ENCODE peak calls at places on chromosomes 12 and 14, in ten cellular contexts. One of them, this sample, is unnamed.

GRCh38 chr14:81343701-81344100 is 56.4 kb downstream of the STON2 start:
- DNase-seq in B cell: no peak
- DNase-seq in C1 segment of cervical spinal cord: no peak
- DNase-seq in HT-29: no peak
- DNase-seq in effector memory CD8-positive, alpha-beta T cell: no peak
- DNase-seq in neural crest cell: no peak
- DNase-seq in heart left ventricle: no peak
- DNase-seq in CD8-positive, alpha-beta memory T cell: no peak
- DNase-seq in fibroblast of the aortic adventitia: no peak
- DNase-seq in bronchial epithelial cell: no peak
- DNase-seq in this sample: no peak

GRCh38 chr12:77768558-77768957 is 62.1 kb upstream of the NAV3 start:
- DNase-seq in bronchial epithelial cell: no peak
- DNase-seq in B cell: no peak
- DNase-seq in C1 segment of cervical spinal cord: no peak
- DNase-seq in CD8-positive, alpha-beta memory T cell: no peak
- DNase-seq in fibroblast of the aortic adventitia: no peak
- DNase-seq in neural crest cell: no peak
- DNase-seq in heart left ventricle: no peak
- DNase-seq in HT-29: no peak
- DNase-seq in effector memory CD8-positive, alpha-beta T cell: no peak
- DNase-seq in this sample: no peak

GRCh38 chr12:4355843-4356327 is 23.6 kb downstream of the FGF23 start:
- DNase-seq in HT-29: peak
- DNase-seq in bronchial epithelial cell: peak
- DNase-seq in B cell: no peak
- DNase-seq in effector memory CD8-positive, alpha-beta T cell: peak
- DNase-seq in fibroblast of the aortic adventitia: peak
- DNase-seq in CD8-positive, alpha-beta memory T cell: peak
- DNase-seq in neural crest cell: peak
- DNase-seq in C1 segment of cervical spinal cord: no peak
- DNase-seq in heart left ventricle: peak
- DNase-seq in this sample: peak

GRCh38 chr12:53939141-53940108 is 794 bp downstream of the HOXC13 start:
- DNase-seq in C1 segment of cervical spinal cord: no peak
- DNase-seq in fibroblast of the aortic adventitia: peak
- DNase-seq in B cell: no peak
- DNase-seq in neural crest cell: no peak
- DNase-seq in HT-29: no peak
- DNase-seq in effector memory CD8-positive, alpha-beta T cell: no peak
- DNase-seq in CD8-positive, alpha-beta memory T cell: no peak
- DNase-seq in heart left ventricle: no peak
- DNase-seq in bronchial epithelial cell: peak
- DNase-seq in this sample: peak

GRCh38 chr14:65780566-65780965 is 368.0 kb downstream of the FUT8 start:
- DNase-seq in effector memory CD8-positive, alpha-beta T cell: no peak
- DNase-seq in neural crest cell: no peak
- DNase-seq in fibroblast of the aortic adventitia: no peak
- DNase-seq in B cell: no peak
- DNase-seq in HT-29: no peak
- DNase-seq in CD8-positive, alpha-beta memory T cell: no peak
- DNase-seq in bronchial epithelial cell: no peak
- DNase-seq in heart left ventricle: no peak
- DNase-seq in C1 segment of cervical spinal cord: no peak
- DNase-seq in this sample: no peak

GRCh38 chr12:102965281-102966155 is 8.0 kb downstream of the ASCL1 start:
- DNase-seq in C1 segment of cervical spinal cord: no peak
- DNase-seq in HT-29: no peak
- DNase-seq in CD8-positive, alpha-beta memory T cell: no peak
- DNase-seq in effector memory CD8-positive, alpha-beta T cell: no peak
- DNase-seq in heart left ventricle: no peak
- DNase-seq in neural crest cell: no peak
- DNase-seq in B cell: no peak
- DNase-seq in bronchial epithelial cell: no peak
- DNase-seq in fibroblast of the aortic adventitia: no peak
- DNase-seq in this sample: no peak

GRCh38 chr12:117045175-117045997 is 53.8 kb downstream of the TESC start:
- DNase-seq in HT-29: no peak
- DNase-seq in bronchial epithelial cell: no peak
- DNase-seq in C1 segment of cervical spinal cord: no peak
- DNase-seq in effector memory CD8-positive, alpha-beta T cell: no peak
- DNase-seq in B cell: no peak
- DNase-seq in fibroblast of the aortic adventitia: no peak
- DNase-seq in heart left ventricle: no peak
- DNase-seq in CD8-positive, alpha-beta memory T cell: no peak
- DNase-seq in neural crest cell: no peak
- DNase-seq in this sample: no peak

GRCh38 chr12:25208554-25208953 is 13.5 kb downstream of the ETFRF1 start:
- DNase-seq in bronchial epithelial cell: no peak
- DNase-seq in B cell: no peak
- DNase-seq in HT-29: no peak
- DNase-seq in effector memory CD8-positive, alpha-beta T cell: no peak
- DNase-seq in heart left ventricle: no peak
- DNase-seq in C1 segment of cervical spinal cord: no peak
- DNase-seq in CD8-positive, alpha-beta memory T cell: no peak
- DNase-seq in neural crest cell: no peak
- DNase-seq in fibroblast of the aortic adventitia: no peak
- DNase-seq in this sample: no peak

GRCh38 chr14:105864116-105864515 is 337.7 kb downstream of the TMEM121 start:
- DNase-seq in B cell: no peak
- DNase-seq in neural crest cell: no peak
- DNase-seq in CD8-positive, alpha-beta memory T cell: peak
- DNase-seq in effector memory CD8-positive, alpha-beta T cell: no peak
- DNase-seq in bronchial epithelial cell: no peak
- DNase-seq in HT-29: no peak
- DNase-seq in C1 segment of cervical spinal cord: no peak
- DNase-seq in heart left ventricle: no peak
- DNase-seq in fibroblast of the aortic adventitia: no peak
- DNase-seq in this sample: no peak

GRCh38 chr12:14946162-14946561 is 7.8 kb upstream of the ERP27 start:
- DNase-seq in neural crest cell: no peak
- DNase-seq in HT-29: no peak
- DNase-seq in C1 segment of cervical spinal cord: no peak
- DNase-seq in fibroblast of the aortic adventitia: no peak
- DNase-seq in B cell: no peak
- DNase-seq in bronchial epithelial cell: no peak
- DNase-seq in heart left ventricle: no peak
- DNase-seq in effector memory CD8-positive, alpha-beta T cell: no peak
- DNase-seq in CD8-positive, alpha-beta memory T cell: no peak
- DNase-seq in this sample: no peak

GRCh38 chr14:31420013-31420318 is 384 bp downstream of the HEATR5A start:
- DNase-seq in bronchial epithelial cell: peak
- DNase-seq in neural crest cell: peak
- DNase-seq in C1 segment of cervical spinal cord: no peak
- DNase-seq in CD8-positive, alpha-beta memory T cell: no peak
- DNase-seq in effector memory CD8-positive, alpha-beta T cell: no peak
- DNase-seq in fibroblast of the aortic adventitia: no peak
- DNase-seq in heart left ventricle: peak
- DNase-seq in B cell: no peak
- DNase-seq in HT-29: peak
- DNase-seq in this sample: peak

GRCh38 chr12:58916891-58917570 is 3.3 kb downstream of the LRIG3 start:
- DNase-seq in B cell: no peak
- DNase-seq in HT-29: no peak
- DNase-seq in heart left ventricle: no peak
- DNase-seq in C1 segment of cervical spinal cord: no peak
- DNase-seq in CD8-positive, alpha-beta memory T cell: no peak
- DNase-seq in effector memory CD8-positive, alpha-beta T cell: no peak
- DNase-seq in fibroblast of the aortic adventitia: peak
- DNase-seq in neural crest cell: no peak
- DNase-seq in bronchial epithelial cell: peak
- DNase-seq in this sample: no peak

GRCh38 chr12:128286970-128287369 is 20.0 kb downstream of the TMEM132C start:
- DNase-seq in heart left ventricle: no peak
- DNase-seq in CD8-positive, alpha-beta memory T cell: no peak
- DNase-seq in bronchial epithelial cell: no peak
- DNase-seq in effector memory CD8-positive, alpha-beta T cell: no peak
- DNase-seq in HT-29: no peak
- DNase-seq in B cell: no peak
- DNase-seq in neural crest cell: no peak
- DNase-seq in C1 segment of cervical spinal cord: no peak
- DNase-seq in fibroblast of the aortic adventitia: no peak
- DNase-seq in this sample: no peak

GRCh38 chr14:45198551-45198950 is 54.5 kb downstream of the MIS18BP1 start:
- DNase-seq in HT-29: no peak
- DNase-seq in fibroblast of the aortic adventitia: peak
- DNase-seq in CD8-positive, alpha-beta memory T cell: no peak
- DNase-seq in heart left ventricle: no peak
- DNase-seq in bronchial epithelial cell: peak
- DNase-seq in neural crest cell: no peak
- DNase-seq in C1 segment of cervical spinal cord: no peak
- DNase-seq in B cell: no peak
- DNase-seq in effector memory CD8-positive, alpha-beta T cell: no peak
- DNase-seq in this sample: no peak

GRCh38 chr12:106357549-106358409 is at the start of gene POLR3B:
- DNase-seq in neural crest cell: peak
- DNase-seq in effector memory CD8-positive, alpha-beta T cell: peak
- DNase-seq in C1 segment of cervical spinal cord: peak
- DNase-seq in HT-29: peak
- DNase-seq in heart left ventricle: peak
- DNase-seq in fibroblast of the aortic adventitia: peak
- DNase-seq in B cell: peak
- DNase-seq in CD8-positive, alpha-beta memory T cell: peak
- DNase-seq in bronchial epithelial cell: peak
- DNase-seq in this sample: peak

GRCh38 chr12:1576410-1577240 is 17.8 kb downstream of the FBXL14 start:
- DNase-seq in C1 segment of cervical spinal cord: no peak
- DNase-seq in neural crest cell: no peak
- DNase-seq in fibroblast of the aortic adventitia: peak
- DNase-seq in effector memory CD8-positive, alpha-beta T cell: no peak
- DNase-seq in B cell: no peak
- DNase-seq in bronchial epithelial cell: no peak
- DNase-seq in CD8-positive, alpha-beta memory T cell: no peak
- DNase-seq in heart left ventricle: peak
- DNase-seq in HT-29: peak
- DNase-seq in this sample: peak

GRCh38 chr12:75481774-75482173 is 1.2 kb downstream of the GLIPR1 start:
- DNase-seq in neural crest cell: no peak
- DNase-seq in C1 segment of cervical spinal cord: no peak
- DNase-seq in fibroblast of the aortic adventitia: peak
- DNase-seq in CD8-positive, alpha-beta memory T cell: no peak
- DNase-seq in B cell: no peak
- DNase-seq in heart left ventricle: no peak
- DNase-seq in bronchial epithelial cell: peak
- DNase-seq in effector memory CD8-positive, alpha-beta T cell: no peak
- DNase-seq in HT-29: no peak
- DNase-seq in this sample: no peak

GRCh38 chr14:64768401-64769095 is 64.3 kb downstream of the PLEKHG3 start:
- DNase-seq in bronchial epithelial cell: no peak
- DNase-seq in fibroblast of the aortic adventitia: no peak
- DNase-seq in neural crest cell: no peak
- DNase-seq in HT-29: no peak
- DNase-seq in heart left ventricle: no peak
- DNase-seq in CD8-positive, alpha-beta memory T cell: peak
- DNase-seq in effector memory CD8-positive, alpha-beta T cell: no peak
- DNase-seq in C1 segment of cervical spinal cord: no peak
- DNase-seq in B cell: no peak
- DNase-seq in this sample: no peak

GRCh38 chr12:19692091-19692490 is 252.8 kb downstream of the AEBP2 start:
- DNase-seq in C1 segment of cervical spinal cord: no peak
- DNase-seq in B cell: no peak
- DNase-seq in HT-29: no peak
- DNase-seq in CD8-positive, alpha-beta memory T cell: no peak
- DNase-seq in fibroblast of the aortic adventitia: no peak
- DNase-seq in neural crest cell: no peak
- DNase-seq in heart left ventricle: no peak
- DNase-seq in effector memory CD8-positive, alpha-beta T cell: no peak
- DNase-seq in bronchial epithelial cell: no peak
- DNase-seq in this sample: no peak

GRCh38 chr14:30840086-30840779 is 34.1 kb upstream of the COCH start:
- DNase-seq in effector memory CD8-positive, alpha-beta T cell: no peak
- DNase-seq in CD8-positive, alpha-beta memory T cell: no peak
- DNase-seq in bronchial epithelial cell: no peak
- DNase-seq in HT-29: no peak
- DNase-seq in C1 segment of cervical spinal cord: no peak
- DNase-seq in B cell: no peak
- DNase-seq in fibroblast of the aortic adventitia: no peak
- DNase-seq in neural crest cell: no peak
- DNase-seq in heart left ventricle: no peak
- DNase-seq in this sample: no peak

GRCh38 chr12:3202734-3203446 is 125.7 kb downstream of the TSPAN9 start:
- DNase-seq in CD8-positive, alpha-beta memory T cell: peak
- DNase-seq in fibroblast of the aortic adventitia: peak
- DNase-seq in effector memory CD8-positive, alpha-beta T cell: peak
- DNase-seq in B cell: peak
- DNase-seq in C1 segment of cervical spinal cord: no peak
- DNase-seq in HT-29: peak
- DNase-seq in neural crest cell: peak
- DNase-seq in heart left ventricle: no peak
- DNase-seq in bronchial epithelial cell: peak
- DNase-seq in this sample: peak

GRCh38 chr12:93884794-93885460 is 207.8 kb downstream of the CRADD start:
- DNase-seq in HT-29: no peak
- DNase-seq in effector memory CD8-positive, alpha-beta T cell: no peak
- DNase-seq in fibroblast of the aortic adventitia: peak
- DNase-seq in CD8-positive, alpha-beta memory T cell: no peak
- DNase-seq in C1 segment of cervical spinal cord: no peak
- DNase-seq in B cell: no peak
- DNase-seq in heart left ventricle: no peak
- DNase-seq in neural crest cell: no peak
- DNase-seq in bronchial epithelial cell: no peak
- DNase-seq in this sample: peak

GRCh38 chr12:127660961-127661360 is 606.0 kb upstream of the TMEM132C start:
- DNase-seq in neural crest cell: no peak
- DNase-seq in fibroblast of the aortic adventitia: no peak
- DNase-seq in heart left ventricle: no peak
- DNase-seq in effector memory CD8-positive, alpha-beta T cell: no peak
- DNase-seq in B cell: no peak
- DNase-seq in bronchial epithelial cell: no peak
- DNase-seq in CD8-positive, alpha-beta memory T cell: no peak
- DNase-seq in C1 segment of cervical spinal cord: no peak
- DNase-seq in HT-29: no peak
- DNase-seq in this sample: no peak

GRCh38 chr12:48980389-48980952 is 2.3 kb downstream of the WNT1 start:
- DNase-seq in bronchial epithelial cell: no peak
- DNase-seq in C1 segment of cervical spinal cord: no peak
- DNase-seq in effector memory CD8-positive, alpha-beta T cell: no peak
- DNase-seq in heart left ventricle: no peak
- DNase-seq in fibroblast of the aortic adventitia: no peak
- DNase-seq in neural crest cell: no peak
- DNase-seq in HT-29: no peak
- DNase-seq in CD8-positive, alpha-beta memory T cell: peak
- DNase-seq in B cell: no peak
- DNase-seq in this sample: peak

GRCh38 chr14:98189077-98189476 is 1082.9 kb downstream of the BCL11B start:
- DNase-seq in effector memory CD8-positive, alpha-beta T cell: no peak
- DNase-seq in C1 segment of cervical spinal cord: no peak
- DNase-seq in heart left ventricle: no peak
- DNase-seq in B cell: no peak
- DNase-seq in HT-29: no peak
- DNase-seq in bronchial epithelial cell: peak
- DNase-seq in fibroblast of the aortic adventitia: no peak
- DNase-seq in CD8-positive, alpha-beta memory T cell: no peak
- DNase-seq in neural crest cell: no peak
- DNase-seq in this sample: no peak

This sample was measured in Caco-2.